ENCODE peak calls at places on chromosomes 5 and 9, in six cellular contexts. One of them, this sample, is unnamed.

GRCh38 chr9:97367729-97368128 is 44.2 kb upstream of the TDRD7 start:
- DNase-seq in neuronal stem cell: no peak
- DNase-seq in mesenchymal stem cell: no peak
- DNase-seq in H1: no peak
- DNase-seq in trophoblast cell: no peak
- DNase-seq in IMR-90: no peak
- DNase-seq in this sample: no peak

GRCh38 chr5:137146402-137146889 is 352.7 kb downstream of the SPOCK1 start:
- DNase-seq in H1: no peak
- DNase-seq in trophoblast cell: peak
- DNase-seq in neuronal stem cell: no peak
- DNase-seq in IMR-90: peak
- DNase-seq in mesenchymal stem cell: peak
- DNase-seq in this sample: no peak

GRCh38 chr9:137141976-137142936 is 3.3 kb downstream of the GRIN1 start:
- DNase-seq in IMR-90: no peak
- DNase-seq in neuronal stem cell: no peak
- DNase-seq in H1: no peak
- DNase-seq in mesenchymal stem cell: no peak
- DNase-seq in trophoblast cell: no peak
- DNase-seq in this sample: no peak

GRCh38 chr9:99222416-99223280 is 566 bp downstream of the SEC61B start:
- DNase-seq in mesenchymal stem cell: no peak
- DNase-seq in trophoblast cell: no peak
- DNase-seq in IMR-90: peak
- DNase-seq in H1: no peak
- DNase-seq in neuronal stem cell: no peak
- DNase-seq in this sample: no peak

GRCh38 chr5:77784735-77785134 is 8.6 kb upstream of the TBCA start:
- DNase-seq in H1: no peak
- DNase-seq in neuronal stem cell: no peak
- DNase-seq in trophoblast cell: no peak
- DNase-seq in IMR-90: no peak
- DNase-seq in mesenchymal stem cell: no peak
- DNase-seq in this sample: no peak

GRCh38 chr5:42767491-42768105 is 11.0 kb downstream of the CCDC152 start:
- DNase-seq in IMR-90: peak
- DNase-seq in trophoblast cell: peak
- DNase-seq in mesenchymal stem cell: peak
- DNase-seq in H1: no peak
- DNase-seq in neuronal stem cell: no peak
- DNase-seq in this sample: no peak

GRCh38 chr9:2241461-2241874 is 226.3 kb downstream of the SMARCA2 start:
- DNase-seq in mesenchymal stem cell: peak
- DNase-seq in IMR-90: peak
- DNase-seq in H1: peak
- DNase-seq in trophoblast cell: no peak
- DNase-seq in neuronal stem cell: peak
- DNase-seq in this sample: peak

GRCh38 chr9:90965141-90965910 is 163.7 kb downstream of the SYK start:
- DNase-seq in trophoblast cell: peak
- DNase-seq in H1: no peak
- DNase-seq in mesenchymal stem cell: no peak
- DNase-seq in neuronal stem cell: no peak
- DNase-seq in IMR-90: no peak
- DNase-seq in this sample: no peak

GRCh38 chr5:141866111-141866510 is 12.1 kb downstream of the PCDH1 start:
- DNase-seq in trophoblast cell: peak
- DNase-seq in H1: no peak
- DNase-seq in IMR-90: no peak
- DNase-seq in mesenchymal stem cell: no peak
- DNase-seq in neuronal stem cell: no peak
- DNase-seq in this sample: no peak

GRCh38 chr5:83034552-83035181 is 42.5 kb downstream of the TMEM167A start:
- DNase-seq in H1: no peak
- DNase-seq in mesenchymal stem cell: no peak
- DNase-seq in neuronal stem cell: no peak
- DNase-seq in trophoblast cell: no peak
- DNase-seq in IMR-90: no peak
- DNase-seq in this sample: no peak

GRCh38 chr9:94948567-94949235 is 222.2 kb downstream of the AOPEP start:
- DNase-seq in trophoblast cell: peak
- DNase-seq in H1: no peak
- DNase-seq in neuronal stem cell: no peak
- DNase-seq in IMR-90: peak
- DNase-seq in mesenchymal stem cell: no peak
- DNase-seq in this sample: no peak
- H2BK5ac ChIP-seq in trophoblast cell: no peak
- H2BK5ac ChIP-seq in H1: no peak
- H2BK5ac ChIP-seq in neuronal stem cell: no peak
- H2BK5ac ChIP-seq in IMR-90: no peak
- H2BK5ac ChIP-seq in mesenchymal stem cell: no peak
- H2BK5ac ChIP-seq in this sample: no peak

DNA sequence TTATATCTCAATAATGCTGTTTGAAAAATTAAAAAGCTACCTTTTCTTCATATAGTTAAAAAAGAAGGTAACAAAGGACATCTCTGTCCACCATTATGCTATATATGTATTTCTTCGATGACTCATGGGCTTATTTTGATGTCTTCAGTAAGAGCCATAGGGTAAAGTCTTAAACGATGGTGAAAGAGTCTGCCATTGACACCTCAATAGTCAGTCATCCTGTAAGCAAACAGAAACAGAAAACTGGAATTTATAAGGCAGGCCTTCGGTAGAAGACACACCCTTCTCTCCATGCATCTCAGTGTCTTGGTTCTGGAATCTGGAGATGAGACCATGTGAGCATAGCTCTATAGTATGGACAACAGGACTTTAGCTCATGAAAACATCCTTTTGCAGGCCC is 87.0 kb upstream of the ZNF462 start:
- DNase-seq in neuronal stem cell: no peak
- DNase-seq in H1: no peak
- DNase-seq in IMR-90: no peak
- DNase-seq in mesenchymal stem cell: no peak
- DNase-seq in trophoblast cell: no peak
- DNase-seq in this sample: no peak
- H2BK120ac ChIP-seq in neuronal stem cell: no peak
- H2BK120ac ChIP-seq in H1: no peak
- H2BK120ac ChIP-seq in IMR-90: no peak
- H2BK120ac ChIP-seq in mesenchymal stem cell: no peak
- H2BK120ac ChIP-seq in trophoblast cell: no peak
- H2BK120ac ChIP-seq in this sample: no peak

GRCh38 chr9:126371007-126371870 is 44.6 kb downstream of the MVB12B start:
- DNase-seq in IMR-90: no peak
- DNase-seq in H1: no peak
- DNase-seq in mesenchymal stem cell: no peak
- DNase-seq in neuronal stem cell: no peak
- DNase-seq in trophoblast cell: peak
- DNase-seq in this sample: peak

GRCh38 chr9:126372716-126373115 is 46.1 kb downstream of the MVB12B start:
- DNase-seq in mesenchymal stem cell: no peak
- DNase-seq in H1: no peak
- DNase-seq in trophoblast cell: no peak
- DNase-seq in IMR-90: no peak
- DNase-seq in neuronal stem cell: no peak
- DNase-seq in this sample: no peak

GRCh38 chr9:126375386-126375785 is 48.8 kb downstream of the MVB12B start:
- DNase-seq in H1: no peak
- DNase-seq in trophoblast cell: peak
- DNase-seq in IMR-90: peak
- DNase-seq in neuronal stem cell: no peak
- DNase-seq in mesenchymal stem cell: peak
- DNase-seq in this sample: no peak

GRCh38 chr9:126374366-126374781 is 47.7 kb downstream of the MVB12B start:
- DNase-seq in trophoblast cell: no peak
- DNase-seq in mesenchymal stem cell: no peak
- DNase-seq in neuronal stem cell: no peak
- DNase-seq in IMR-90: no peak
- DNase-seq in H1: no peak
- DNase-seq in this sample: no peak

DNA sequence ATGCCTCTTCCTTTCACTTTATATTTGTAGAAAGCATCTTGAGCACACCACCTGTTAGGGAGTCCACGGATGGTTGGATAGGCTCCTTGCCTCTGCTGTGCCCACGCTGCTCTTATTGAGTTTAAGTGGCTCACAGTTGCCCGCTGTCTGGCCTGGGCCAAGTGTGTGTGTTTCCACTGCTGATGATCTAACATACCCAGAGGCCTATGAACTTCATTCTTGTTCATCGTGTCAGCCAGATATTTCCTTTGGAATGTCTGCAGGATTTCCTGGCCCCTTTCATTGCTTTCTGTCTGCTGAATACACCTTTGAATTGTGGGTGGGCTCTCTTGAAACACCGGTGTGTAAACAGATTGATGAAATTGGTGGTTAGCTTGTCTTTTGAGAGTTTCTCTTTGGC is 46.6 kb downstream of the MVB12B start:
- DNase-seq in neuronal stem cell: no peak
- DNase-seq in trophoblast cell: peak
- DNase-seq in H1: no peak
- DNase-seq in IMR-90: peak
- DNase-seq in mesenchymal stem cell: no peak
- DNase-seq in this sample: no peak
- H2AFZ ChIP-seq in neuronal stem cell: no peak
- H2AFZ ChIP-seq in trophoblast cell: no peak
- H2AFZ ChIP-seq in H1: no peak
- H2AFZ ChIP-seq in IMR-90: no peak
- H2AFZ ChIP-seq in mesenchymal stem cell: no peak
- H2AFZ ChIP-seq in this sample: no peak

GRCh38 chr5:74028406-74028805 is 402.4 kb downstream of the ARHGEF28 start:
- DNase-seq in H1: no peak
- DNase-seq in IMR-90: peak
- DNase-seq in trophoblast cell: peak
- DNase-seq in neuronal stem cell: no peak
- DNase-seq in mesenchymal stem cell: no peak
- DNase-seq in this sample: no peak

GRCh38 chr5:74027732-74028338 is 401.8 kb downstream of the ARHGEF28 start:
- DNase-seq in mesenchymal stem cell: no peak
- DNase-seq in IMR-90: no peak
- DNase-seq in neuronal stem cell: no peak
- DNase-seq in trophoblast cell: peak
- DNase-seq in H1: no peak
- DNase-seq in this sample: no peak

GRCh38 chr5:74028976-74029375 is 403.0 kb downstream of the ARHGEF28 start:
- DNase-seq in neuronal stem cell: no peak
- DNase-seq in mesenchymal stem cell: no peak
- DNase-seq in H1: no peak
- DNase-seq in IMR-90: no peak
- DNase-seq in trophoblast cell: no peak
- DNase-seq in this sample: no peak

GRCh38 chr5:74030371-74030770 is 404.4 kb downstream of the ARHGEF28 start:
- DNase-seq in mesenchymal stem cell: no peak
- DNase-seq in H1: no peak
- DNase-seq in neuronal stem cell: no peak
- DNase-seq in trophoblast cell: no peak
- DNase-seq in IMR-90: no peak
- DNase-seq in this sample: no peak

DNA sequence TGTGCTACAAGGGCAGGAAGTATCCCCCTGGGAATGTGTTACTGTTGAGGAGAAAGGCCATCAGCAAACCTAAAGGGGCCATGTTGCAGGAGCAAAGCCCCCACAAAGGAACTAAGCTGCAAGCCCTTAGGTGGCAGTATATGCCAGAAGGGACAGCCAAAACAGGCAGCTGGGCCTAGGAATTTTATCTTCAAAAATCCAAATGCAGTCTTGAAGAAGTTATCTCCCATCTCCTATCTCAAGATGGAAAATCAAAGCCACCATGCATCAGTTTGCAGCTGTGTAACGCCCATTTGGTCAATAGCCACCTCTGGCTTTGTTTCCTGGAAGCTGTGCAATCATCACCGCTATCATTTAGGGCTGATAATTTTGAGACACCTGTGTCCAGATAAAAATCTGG is 400.3 kb downstream of the ARHGEF28 start:
- DNase-seq in mesenchymal stem cell: no peak
- DNase-seq in trophoblast cell: peak
- DNase-seq in neuronal stem cell: no peak
- DNase-seq in IMR-90: no peak
- DNase-seq in H1: no peak
- DNase-seq in this sample: no peak
- H2BK5ac ChIP-seq in mesenchymal stem cell: no peak
- H2BK5ac ChIP-seq in trophoblast cell: no peak
- H2BK5ac ChIP-seq in neuronal stem cell: no peak
- H2BK5ac ChIP-seq in IMR-90: no peak
- H2BK5ac ChIP-seq in H1: no peak
- H2BK5ac ChIP-seq in this sample: no peak

GRCh38 chr5:56161927-56162326 is 71.2 kb downstream of the ANKRD55 start:
- DNase-seq in IMR-90: no peak
- DNase-seq in mesenchymal stem cell: peak
- DNase-seq in trophoblast cell: no peak
- DNase-seq in neuronal stem cell: no peak
- DNase-seq in H1: no peak
- DNase-seq in this sample: no peak

GRCh38 chr5:56167522-56167921 is 65.6 kb downstream of the ANKRD55 start:
- DNase-seq in neuronal stem cell: no peak
- DNase-seq in trophoblast cell: no peak
- DNase-seq in IMR-90: peak
- DNase-seq in mesenchymal stem cell: peak
- DNase-seq in H1: no peak
- DNase-seq in this sample: no peak

GRCh38 chr5:56161446-56161838 is 71.7 kb downstream of the ANKRD55 start:
- DNase-seq in IMR-90: no peak
- DNase-seq in trophoblast cell: no peak
- DNase-seq in mesenchymal stem cell: no peak
- DNase-seq in neuronal stem cell: no peak
- DNase-seq in H1: no peak
- DNase-seq in this sample: no peak

GRCh38 chr5:56166671-56167070 is 66.5 kb downstream of the ANKRD55 start:
- DNase-seq in H1: no peak
- DNase-seq in mesenchymal stem cell: no peak
- DNase-seq in trophoblast cell: no peak
- DNase-seq in neuronal stem cell: no peak
- DNase-seq in IMR-90: no peak
- DNase-seq in this sample: no peak

DNA sequence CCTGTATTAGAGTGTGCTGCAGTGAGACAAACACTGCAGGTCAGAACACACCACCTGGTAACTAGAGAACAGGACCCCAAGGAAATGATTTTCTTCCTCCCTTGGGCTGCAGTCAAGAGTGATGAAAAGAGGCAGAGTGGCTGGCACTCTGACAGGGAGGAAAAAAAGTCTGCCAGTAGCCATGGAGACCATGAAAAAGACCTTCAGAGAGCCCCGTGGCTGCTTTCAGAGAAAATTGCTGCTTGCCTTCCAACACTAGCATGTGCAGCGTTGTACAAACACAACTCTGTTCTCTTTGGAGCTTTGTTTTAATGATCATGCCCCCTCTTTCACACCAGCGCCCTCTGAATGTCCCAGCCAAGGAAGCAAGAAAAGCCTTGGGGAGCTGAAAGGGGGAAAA is 68.8 kb downstream of the ANKRD55 start:
- DNase-seq in H1: no peak
- DNase-seq in trophoblast cell: no peak
- DNase-seq in neuronal stem cell: no peak
- DNase-seq in IMR-90: no peak
- DNase-seq in mesenchymal stem cell: peak
- DNase-seq in this sample: no peak
- H2BK120ac ChIP-seq in H1: no peak
- H2BK120ac ChIP-seq in trophoblast cell: no peak
- H2BK120ac ChIP-seq in neuronal stem cell: no peak
- H2BK120ac ChIP-seq in IMR-90: peak
- H2BK120ac ChIP-seq in mesenchymal stem cell: peak
- H2BK120ac ChIP-seq in this sample: no peak

GRCh38 chr5:124156408-124157027 is 589.9 kb downstream of the ZNF608 start:
- DNase-seq in neuronal stem cell: no peak
- DNase-seq in mesenchymal stem cell: peak
- DNase-seq in IMR-90: peak
- DNase-seq in H1: no peak
- DNase-seq in trophoblast cell: no peak
- DNase-seq in this sample: no peak
- H2AFZ ChIP-seq in neuronal stem cell: no peak
- H2AFZ ChIP-seq in mesenchymal stem cell: no peak
- H2AFZ ChIP-seq in IMR-90: no peak
- H2AFZ ChIP-seq in H1: no peak
- H2AFZ ChIP-seq in trophoblast cell: no peak
- H2AFZ ChIP-seq in this sample: no peak

This sample was measured in H9.